ENCODE peak calls at places on chromosomes 2 and 18, in four cellular contexts. One of them, this sample, is unnamed.

GRCh38 chr18:27723168-27723567 is 453.8 kb downstream of the CDH2 start:
- DNase-seq in fibroblast of pulmonary artery: peak; percentile 5
- DNase-seq in HL-60: no peak
- DNase-seq in aorta: no peak
- DNase-seq in this sample: no peak

GRCh38 chr2:181025004-181025403 is 44.6 kb downstream of the UBE2E3 start:
- DNase-seq in fibroblast of pulmonary artery: peak; percentile 24
- DNase-seq in HL-60: no peak
- DNase-seq in aorta: no peak
- DNase-seq in this sample: no peak

GRCh38 chr2:26608557-26608956 is 32.6 kb downstream of the CIB4 start:
- DNase-seq in fibroblast of pulmonary artery: no peak
- DNase-seq in HL-60: no peak
- DNase-seq in aorta: no peak
- DNase-seq in this sample: no peak

GRCh38 chr2:96114546-96114902 is 1.8 kb downstream of the ADRA2B start:
- DNase-seq in fibroblast of pulmonary artery: no peak
- DNase-seq in HL-60: no peak
- DNase-seq in aorta: peak; percentile 61
- DNase-seq in this sample: no peak

GRCh38 chr2:11744631-11745394 is 1.6 kb upstream of the LPIN1 start:
- DNase-seq in fibroblast of pulmonary artery: peak; percentile 42
- DNase-seq in HL-60: no peak
- DNase-seq in aorta: peak; percentile 57
- DNase-seq in this sample: no peak

GRCh38 chr2:95283562-95283961 is 9.3 kb downstream of the PROM2 start:
- DNase-seq in fibroblast of pulmonary artery: no peak
- DNase-seq in HL-60: no peak
- DNase-seq in aorta: no peak
- DNase-seq in this sample: no peak

GRCh38 chr2:99066075-99066557 is 75.4 kb upstream of the C2orf15 start:
- DNase-seq in fibroblast of pulmonary artery: peak; percentile 61
- DNase-seq in HL-60: peak; percentile 63
- DNase-seq in aorta: no peak
- DNase-seq in this sample: no peak

GRCh38 chr2:24382363-24383021 is 22.2 kb upstream of the ITSN2 start:
- DNase-seq in fibroblast of pulmonary artery: peak; percentile 76
- DNase-seq in HL-60: peak; percentile 58
- DNase-seq in aorta: no peak
- DNase-seq in this sample: no peak

GRCh38 chr2:240227538-240228428 is 87.3 kb upstream of the OTOS start:
- DNase-seq in fibroblast of pulmonary artery: no peak
- DNase-seq in HL-60: no peak
- DNase-seq in aorta: peak; percentile 40
- DNase-seq in this sample: no peak

GRCh38 chr2:19750136-19750535 is 151.6 kb downstream of the TTC32 start:
- DNase-seq in fibroblast of pulmonary artery: no peak
- DNase-seq in HL-60: no peak
- DNase-seq in aorta: no peak
- DNase-seq in this sample: no peak

GRCh38 chr2:195706161-195706900 is 49.3 kb downstream of the SLC39A10 start:
- DNase-seq in fibroblast of pulmonary artery: peak; percentile 59
- DNase-seq in HL-60: no peak
- DNase-seq in aorta: no peak
- DNase-seq in this sample: no peak

GRCh38 chr2:50449306-50449705 is 582.6 kb downstream of the NRXN1 start:
- DNase-seq in fibroblast of pulmonary artery: no peak
- DNase-seq in HL-60: no peak
- DNase-seq in aorta: no peak
- DNase-seq in this sample: no peak

GRCh38 chr2:70977605-70978205 is 725 bp upstream of the ANKRD53 start:
- DNase-seq in fibroblast of pulmonary artery: peak; percentile 94
- DNase-seq in HL-60: no peak
- DNase-seq in aorta: no peak
- DNase-seq in this sample: peak; percentile 89

GRCh38 chr2:204613635-204614034 is 68.4 kb downstream of the PARD3B start:
- DNase-seq in fibroblast of pulmonary artery: no peak
- DNase-seq in HL-60: no peak
- DNase-seq in aorta: no peak
- DNase-seq in this sample: no peak

GRCh38 chr2:28327963-28328922 is 64.4 kb upstream of the FOSL2 start:
- DNase-seq in fibroblast of pulmonary artery: no peak
- DNase-seq in HL-60: no peak
- DNase-seq in aorta: no peak
- DNase-seq in this sample: no peak

GRCh38 chr2:101983486-101983885 is 8.3 kb upstream of the IL1R2 start:
- DNase-seq in fibroblast of pulmonary artery: peak; percentile 35
- DNase-seq in HL-60: no peak
- DNase-seq in aorta: no peak
- DNase-seq in this sample: no peak

GRCh38 chr18:2971741-2972552 is 41.0 kb downstream of the LPIN2 start:
- DNase-seq in fibroblast of pulmonary artery: no peak
- DNase-seq in HL-60: peak; percentile 80
- DNase-seq in aorta: no peak
- DNase-seq in this sample: no peak

GRCh38 chr2:213995400-213996105 is 415.3 kb upstream of the VWC2L start:
- DNase-seq in fibroblast of pulmonary artery: peak; percentile 80
- DNase-seq in HL-60: no peak
- DNase-seq in aorta: no peak
- DNase-seq in this sample: peak; percentile 76

GRCh38 chr2:1798425-1799144 is 54.3 kb upstream of the PXDN start:
- DNase-seq in fibroblast of pulmonary artery: no peak
- DNase-seq in HL-60: no peak
- DNase-seq in aorta: peak; percentile 51
- DNase-seq in this sample: no peak

GRCh38 chr2:36357506-36358316 is 2.1 kb downstream of the CRIM1 start:
- DNase-seq in fibroblast of pulmonary artery: peak; percentile 85
- DNase-seq in HL-60: no peak
- DNase-seq in aorta: peak; percentile 83
- DNase-seq in this sample: no peak

GRCh38 chr2:9490789-9491188 is 16.4 kb downstream of the IAH1 start:
- DNase-seq in fibroblast of pulmonary artery: no peak
- DNase-seq in HL-60: no peak
- DNase-seq in aorta: no peak
- DNase-seq in this sample: no peak

GRCh38 chr2:64202206-64202864 is 58.1 kb upstream of the PELI1 start:
- DNase-seq in fibroblast of pulmonary artery: peak; percentile 71
- DNase-seq in HL-60: no peak
- DNase-seq in aorta: no peak
- DNase-seq in this sample: no peak

GRCh38 chr2:64204716-64205115 is 60.5 kb upstream of the PELI1 start:
- DNase-seq in fibroblast of pulmonary artery: no peak
- DNase-seq in HL-60: no peak
- DNase-seq in aorta: no peak
- DNase-seq in this sample: no peak

GRCh38 chr2:64205415-64205814 is 61.2 kb upstream of the PELI1 start:
- DNase-seq in fibroblast of pulmonary artery: no peak
- DNase-seq in HL-60: no peak
- DNase-seq in aorta: no peak
- DNase-seq in this sample: no peak

GRCh38 chr2:64204006-64204632 is 59.9 kb upstream of the PELI1 start:
- DNase-seq in fibroblast of pulmonary artery: peak; percentile 64
- DNase-seq in HL-60: peak; percentile 52
- DNase-seq in aorta: peak; percentile 73
- DNase-seq in this sample: no peak

GRCh38 chr2:64203131-64204005 is 59.1 kb upstream of the PELI1 start:
- DNase-seq in fibroblast of pulmonary artery: peak; percentile 17
- DNase-seq in HL-60: no peak
- DNase-seq in aorta: no peak
- DNase-seq in this sample: no peak
- H3K4me3 ChIP-seq in fibroblast of pulmonary artery: no peak overlapping the region
- H3K4me3 ChIP-seq in HL-60: no peak overlapping the region
- H3K4me3 ChIP-seq in aorta: no peak overlapping the region
- H3K4me3 ChIP-seq in this sample: no peak overlapping the region

DNA sequence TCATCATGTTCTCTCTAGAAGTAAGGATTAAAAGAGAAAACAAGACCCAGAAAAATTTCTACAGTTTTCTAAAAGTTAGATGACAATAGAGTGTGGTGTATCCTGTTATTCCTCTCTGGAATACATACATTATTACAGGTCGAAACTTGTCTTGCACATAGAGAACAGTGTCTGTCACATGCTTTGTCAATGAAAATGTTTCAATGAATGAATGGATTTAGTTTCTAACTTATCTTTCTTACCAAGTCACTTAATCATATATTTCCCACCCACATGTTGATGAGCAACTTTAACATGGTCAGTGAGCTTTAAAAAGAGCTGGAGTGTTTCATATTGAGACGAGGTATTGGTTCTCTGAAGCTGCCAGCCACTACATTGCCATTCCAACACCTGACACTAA is 4.3 kb downstream of the DSG4 start:
- DNase-seq in fibroblast of pulmonary artery: no peak
- DNase-seq in HL-60: no peak
- DNase-seq in aorta: no peak
- DNase-seq in this sample: no peak
- H3K4me3 ChIP-seq in fibroblast of pulmonary artery: no peak overlapping the region
- H3K4me3 ChIP-seq in HL-60: no peak overlapping the region
- H3K4me3 ChIP-seq in aorta: no peak overlapping the region
- H3K4me3 ChIP-seq in this sample: no peak overlapping the region

GRCh38 chr2:234952270-234953115 is 676 bp downstream of the SH3BP4 start:
- DNase-seq in fibroblast of pulmonary artery: no peak
- DNase-seq in HL-60: no peak
- DNase-seq in aorta: peak; percentile 81
- DNase-seq in this sample: no peak
- H3K4me3 ChIP-seq in fibroblast of pulmonary artery: peak overlapping the region; percentile 82
- H3K4me3 ChIP-seq in HL-60: no peak overlapping the region
- H3K4me3 ChIP-seq in aorta: peak overlapping the region; percentile 91
- H3K4me3 ChIP-seq in this sample: peak overlapping the region; percentile 84

GRCh38 chr2:187906021-187906420 is 351.8 kb upstream of the TFPI start:
- DNase-seq in fibroblast of pulmonary artery: no peak
- DNase-seq in HL-60: no peak
- DNase-seq in aorta: no peak
- DNase-seq in this sample: no peak

GRCh38 chr2:187900023-187900422 is 345.8 kb upstream of the TFPI start:
- DNase-seq in fibroblast of pulmonary artery: no peak
- DNase-seq in HL-60: no peak
- DNase-seq in aorta: no peak
- DNase-seq in this sample: no peak
- H3K4me3 ChIP-seq in fibroblast of pulmonary artery: no peak overlapping the region
- H3K4me3 ChIP-seq in HL-60: no peak overlapping the region
- H3K4me3 ChIP-seq in aorta: no peak overlapping the region
- H3K4me3 ChIP-seq in this sample: no peak overlapping the region

GRCh38 chr18:45449761-45450227 is 165.5 kb upstream of the SLC14A2 start:
- DNase-seq in fibroblast of pulmonary artery: no peak
- DNase-seq in HL-60: no peak
- DNase-seq in aorta: no peak
- DNase-seq in this sample: no peak

GRCh38 chr18:45448871-45449270 is 166.4 kb upstream of the SLC14A2 start:
- DNase-seq in fibroblast of pulmonary artery: no peak
- DNase-seq in HL-60: no peak
- DNase-seq in aorta: no peak
- DNase-seq in this sample: no peak

DNA sequence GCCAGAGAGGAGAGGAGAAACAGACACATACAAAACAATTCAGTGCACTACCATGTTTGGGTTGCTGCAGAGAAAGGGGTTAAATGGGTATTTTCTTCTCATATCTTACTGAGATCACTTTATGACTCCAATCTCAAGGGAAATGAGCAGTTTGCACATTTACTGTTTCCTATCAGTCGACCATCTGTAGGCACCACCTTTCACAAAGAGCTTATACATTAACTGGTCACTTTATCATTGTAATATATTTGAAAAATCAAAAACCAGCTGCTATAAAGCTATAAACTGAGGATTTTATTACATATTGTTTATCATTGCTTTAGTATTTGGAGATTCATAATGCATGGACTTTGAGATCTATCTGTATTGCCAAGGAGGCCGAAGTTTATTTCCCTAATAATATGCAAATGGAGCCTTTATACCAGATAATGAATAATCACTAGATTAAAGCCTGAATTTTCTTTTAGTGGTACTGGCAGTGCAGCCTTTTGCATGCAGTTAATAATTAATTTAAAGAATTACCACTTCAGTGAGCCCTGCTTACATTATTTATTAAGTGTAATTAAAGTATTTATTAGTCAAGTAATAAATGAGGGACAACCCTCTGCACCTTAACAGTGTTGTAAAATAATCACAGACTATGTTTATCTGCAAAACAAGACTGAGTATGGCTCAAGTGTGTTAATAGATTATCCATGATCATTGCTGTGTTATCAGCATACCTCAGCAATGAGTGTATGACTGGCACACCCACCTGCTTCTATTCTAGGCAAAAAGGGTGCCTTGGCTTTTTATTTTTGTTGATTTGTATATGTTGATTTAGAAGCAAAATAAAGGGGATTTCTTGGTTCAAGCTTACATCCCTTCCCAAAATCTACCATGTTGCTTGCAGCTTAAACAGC is 167.7 kb upstream of the SLC14A2 start:
- DNase-seq in fibroblast of pulmonary artery: no peak
- DNase-seq in HL-60: no peak
- DNase-seq in aorta: no peak
- DNase-seq in this sample: no peak
- H3K4me3 ChIP-seq in fibroblast of pulmonary artery: no peak overlapping the region
- H3K4me3 ChIP-seq in HL-60: no peak overlapping the region
- H3K4me3 ChIP-seq in aorta: no peak overlapping the region
- H3K4me3 ChIP-seq in this sample: no peak overlapping the region

This sample was measured in skeletal muscle cell.